ENCODE peak calls at places on chromosomes 2 and 18, in nine cellular contexts. One of them, this sample, is unnamed.

GRCh38 chr2:120999374-121000097 is 263.9 kb downstream of the GLI2 start:
- DNase-seq in amygdala: no peak
- DNase-seq in endothelial cell: no peak
- DNase-seq in stimulated activated CD4-positive, alpha-beta T cell treated with anti-CD3 and anti-CD28 coated beads, Interleukin-2, amount 100 ng/mL, for 48 hours: no peak
- DNase-seq in GM04504: no peak
- DNase-seq in endothelial cell of umbilical vein: no peak
- DNase-seq in progenitor cell of endocrine pancreas: no peak
- DNase-seq in activated CD8-positive, alpha-beta memory T cell treated with anti-CD3 and anti-CD28 coated beads for 4 hours: no peak
- DNase-seq in HCT116: no peak
- DNase-seq in this sample: no peak

GRCh38 chr2:96747061-96747460 is 7.2 kb upstream of the LMAN2L start:
- DNase-seq in endothelial cell: no peak
- DNase-seq in activated CD8-positive, alpha-beta memory T cell treated with anti-CD3 and anti-CD28 coated beads for 4 hours: no peak
- DNase-seq in stimulated activated CD4-positive, alpha-beta T cell treated with anti-CD3 and anti-CD28 coated beads, Interleukin-2, amount 100 ng/mL, for 48 hours: no peak
- DNase-seq in amygdala: no peak
- DNase-seq in GM04504: no peak
- DNase-seq in HCT116: no peak
- DNase-seq in endothelial cell of umbilical vein: no peak
- DNase-seq in progenitor cell of endocrine pancreas: no peak
- DNase-seq in this sample: no peak

GRCh38 chr2:46936566-46936965 is 21.0 kb upstream of the MCFD2 start:
- DNase-seq in progenitor cell of endocrine pancreas: no peak
- DNase-seq in endothelial cell of umbilical vein: no peak
- DNase-seq in amygdala: no peak
- DNase-seq in GM04504: no peak
- DNase-seq in endothelial cell: no peak
- DNase-seq in activated CD8-positive, alpha-beta memory T cell treated with anti-CD3 and anti-CD28 coated beads for 4 hours: no peak
- DNase-seq in HCT116: no peak
- DNase-seq in stimulated activated CD4-positive, alpha-beta T cell treated with anti-CD3 and anti-CD28 coated beads, Interleukin-2, amount 100 ng/mL, for 48 hours: no peak
- DNase-seq in this sample: no peak

GRCh38 chr18:23230688-23231087 is 95.4 kb downstream of the CABLES1 start:
- DNase-seq in progenitor cell of endocrine pancreas: no peak
- DNase-seq in HCT116: no peak
- DNase-seq in activated CD8-positive, alpha-beta memory T cell treated with anti-CD3 and anti-CD28 coated beads for 4 hours: no peak
- DNase-seq in endothelial cell: no peak
- DNase-seq in amygdala: no peak
- DNase-seq in stimulated activated CD4-positive, alpha-beta T cell treated with anti-CD3 and anti-CD28 coated beads, Interleukin-2, amount 100 ng/mL, for 48 hours: no peak
- DNase-seq in GM04504: no peak
- DNase-seq in endothelial cell of umbilical vein: no peak
- DNase-seq in this sample: no peak

GRCh38 chr18:3452750-3453539 is 3.0 kb downstream of the TGIF1 start:
- DNase-seq in endothelial cell: peak
- DNase-seq in HCT116: no peak
- DNase-seq in GM04504: no peak
- DNase-seq in progenitor cell of endocrine pancreas: no peak
- DNase-seq in activated CD8-positive, alpha-beta memory T cell treated with anti-CD3 and anti-CD28 coated beads for 4 hours: no peak
- DNase-seq in stimulated activated CD4-positive, alpha-beta T cell treated with anti-CD3 and anti-CD28 coated beads, Interleukin-2, amount 100 ng/mL, for 48 hours: no peak
- DNase-seq in endothelial cell of umbilical vein: peak
- DNase-seq in amygdala: no peak
- DNase-seq in this sample: peak

GRCh38 chr2:204187513-204188088 is 251.0 kb downstream of the ICOS start:
- DNase-seq in activated CD8-positive, alpha-beta memory T cell treated with anti-CD3 and anti-CD28 coated beads for 4 hours: no peak
- DNase-seq in amygdala: no peak
- DNase-seq in stimulated activated CD4-positive, alpha-beta T cell treated with anti-CD3 and anti-CD28 coated beads, Interleukin-2, amount 100 ng/mL, for 48 hours: no peak
- DNase-seq in endothelial cell: no peak
- DNase-seq in progenitor cell of endocrine pancreas: no peak
- DNase-seq in GM04504: no peak
- DNase-seq in HCT116: no peak
- DNase-seq in endothelial cell of umbilical vein: no peak
- DNase-seq in this sample: no peak

GRCh38 chr2:233017947-233018346 is 4.9 kb upstream of the NGEF start:
- DNase-seq in stimulated activated CD4-positive, alpha-beta T cell treated with anti-CD3 and anti-CD28 coated beads, Interleukin-2, amount 100 ng/mL, for 48 hours: no peak
- DNase-seq in GM04504: no peak
- DNase-seq in endothelial cell of umbilical vein: no peak
- DNase-seq in amygdala: no peak
- DNase-seq in activated CD8-positive, alpha-beta memory T cell treated with anti-CD3 and anti-CD28 coated beads for 4 hours: no peak
- DNase-seq in HCT116: no peak
- DNase-seq in progenitor cell of endocrine pancreas: no peak
- DNase-seq in endothelial cell: no peak
- DNase-seq in this sample: no peak

GRCh38 chr2:233871432-233871831 is 3.2 kb upstream of the MSL3B start:
- DNase-seq in activated CD8-positive, alpha-beta memory T cell treated with anti-CD3 and anti-CD28 coated beads for 4 hours: no peak
- DNase-seq in endothelial cell: no peak
- DNase-seq in progenitor cell of endocrine pancreas: no peak
- DNase-seq in stimulated activated CD4-positive, alpha-beta T cell treated with anti-CD3 and anti-CD28 coated beads, Interleukin-2, amount 100 ng/mL, for 48 hours: no peak
- DNase-seq in HCT116: no peak
- DNase-seq in GM04504: no peak
- DNase-seq in endothelial cell of umbilical vein: no peak
- DNase-seq in amygdala: no peak
- DNase-seq in this sample: no peak

GRCh38 chr2:220068877-220069276 is 441.4 kb downstream of the SLC4A3 start:
- DNase-seq in endothelial cell: no peak
- DNase-seq in endothelial cell of umbilical vein: no peak
- DNase-seq in stimulated activated CD4-positive, alpha-beta T cell treated with anti-CD3 and anti-CD28 coated beads, Interleukin-2, amount 100 ng/mL, for 48 hours: no peak
- DNase-seq in progenitor cell of endocrine pancreas: no peak
- DNase-seq in activated CD8-positive, alpha-beta memory T cell treated with anti-CD3 and anti-CD28 coated beads for 4 hours: no peak
- DNase-seq in GM04504: no peak
- DNase-seq in amygdala: no peak
- DNase-seq in HCT116: no peak
- DNase-seq in this sample: no peak

GRCh38 chr18:49666045-49666444 is 104.2 kb downstream of the LIPG start:
- DNase-seq in activated CD8-positive, alpha-beta memory T cell treated with anti-CD3 and anti-CD28 coated beads for 4 hours: no peak
- DNase-seq in HCT116: no peak
- DNase-seq in endothelial cell of umbilical vein: peak
- DNase-seq in endothelial cell: no peak
- DNase-seq in stimulated activated CD4-positive, alpha-beta T cell treated with anti-CD3 and anti-CD28 coated beads, Interleukin-2, amount 100 ng/mL, for 48 hours: no peak
- DNase-seq in GM04504: no peak
- DNase-seq in amygdala: no peak
- DNase-seq in progenitor cell of endocrine pancreas: no peak
- DNase-seq in this sample: no peak

GRCh38 chr18:10101293-10101701 is 187.5 kb downstream of the VAPA start:
- DNase-seq in HCT116: no peak
- DNase-seq in stimulated activated CD4-positive, alpha-beta T cell treated with anti-CD3 and anti-CD28 coated beads, Interleukin-2, amount 100 ng/mL, for 48 hours: no peak
- DNase-seq in activated CD8-positive, alpha-beta memory T cell treated with anti-CD3 and anti-CD28 coated beads for 4 hours: no peak
- DNase-seq in endothelial cell: no peak
- DNase-seq in progenitor cell of endocrine pancreas: no peak
- DNase-seq in GM04504: no peak
- DNase-seq in amygdala: no peak
- DNase-seq in endothelial cell of umbilical vein: peak
- DNase-seq in this sample: peak

GRCh38 chr2:56688661-56689060 is 504.9 kb downstream of the CCDC85A start:
- DNase-seq in GM04504: no peak
- DNase-seq in progenitor cell of endocrine pancreas: no peak
- DNase-seq in stimulated activated CD4-positive, alpha-beta T cell treated with anti-CD3 and anti-CD28 coated beads, Interleukin-2, amount 100 ng/mL, for 48 hours: no peak
- DNase-seq in activated CD8-positive, alpha-beta memory T cell treated with anti-CD3 and anti-CD28 coated beads for 4 hours: no peak
- DNase-seq in HCT116: no peak
- DNase-seq in amygdala: no peak
- DNase-seq in endothelial cell: no peak
- DNase-seq in endothelial cell of umbilical vein: no peak
- DNase-seq in this sample: no peak

GRCh38 chr2:64866797-64867196 is 122.4 kb upstream of the SLC1A4 start:
- DNase-seq in progenitor cell of endocrine pancreas: no peak
- DNase-seq in amygdala: no peak
- DNase-seq in activated CD8-positive, alpha-beta memory T cell treated with anti-CD3 and anti-CD28 coated beads for 4 hours: no peak
- DNase-seq in endothelial cell: no peak
- DNase-seq in endothelial cell of umbilical vein: no peak
- DNase-seq in HCT116: no peak
- DNase-seq in GM04504: peak
- DNase-seq in stimulated activated CD4-positive, alpha-beta T cell treated with anti-CD3 and anti-CD28 coated beads, Interleukin-2, amount 100 ng/mL, for 48 hours: no peak
- DNase-seq in this sample: peak

GRCh38 chr2:209791151-209791550 is 19.5 kb downstream of the UNC80 start:
- DNase-seq in stimulated activated CD4-positive, alpha-beta T cell treated with anti-CD3 and anti-CD28 coated beads, Interleukin-2, amount 100 ng/mL, for 48 hours: no peak
- DNase-seq in progenitor cell of endocrine pancreas: no peak
- DNase-seq in activated CD8-positive, alpha-beta memory T cell treated with anti-CD3 and anti-CD28 coated beads for 4 hours: no peak
- DNase-seq in HCT116: no peak
- DNase-seq in GM04504: no peak
- DNase-seq in endothelial cell of umbilical vein: no peak
- DNase-seq in amygdala: no peak
- DNase-seq in endothelial cell: no peak
- DNase-seq in this sample: no peak

GRCh38 chr2:75587954-75588587 is 27.3 kb upstream of the EVA1A start:
- DNase-seq in HCT116: no peak
- DNase-seq in activated CD8-positive, alpha-beta memory T cell treated with anti-CD3 and anti-CD28 coated beads for 4 hours: no peak
- DNase-seq in amygdala: no peak
- DNase-seq in stimulated activated CD4-positive, alpha-beta T cell treated with anti-CD3 and anti-CD28 coated beads, Interleukin-2, amount 100 ng/mL, for 48 hours: no peak
- DNase-seq in GM04504: peak
- DNase-seq in endothelial cell: no peak
- DNase-seq in progenitor cell of endocrine pancreas: no peak
- DNase-seq in endothelial cell of umbilical vein: no peak
- DNase-seq in this sample: peak

GRCh38 chr2:39542523-39542922 is 105.4 kb upstream of the MAP4K3 start:
- DNase-seq in endothelial cell of umbilical vein: no peak
- DNase-seq in progenitor cell of endocrine pancreas: no peak
- DNase-seq in HCT116: no peak
- DNase-seq in endothelial cell: no peak
- DNase-seq in GM04504: no peak
- DNase-seq in activated CD8-positive, alpha-beta memory T cell treated with anti-CD3 and anti-CD28 coated beads for 4 hours: no peak
- DNase-seq in stimulated activated CD4-positive, alpha-beta T cell treated with anti-CD3 and anti-CD28 coated beads, Interleukin-2, amount 100 ng/mL, for 48 hours: no peak
- DNase-seq in amygdala: no peak
- DNase-seq in this sample: no peak

GRCh38 chr2:152171733-152172132 is 3.8 kb downstream of the STAM2 start:
- DNase-seq in GM04504: no peak
- DNase-seq in progenitor cell of endocrine pancreas: no peak
- DNase-seq in endothelial cell of umbilical vein: peak
- DNase-seq in stimulated activated CD4-positive, alpha-beta T cell treated with anti-CD3 and anti-CD28 coated beads, Interleukin-2, amount 100 ng/mL, for 48 hours: no peak
- DNase-seq in HCT116: no peak
- DNase-seq in activated CD8-positive, alpha-beta memory T cell treated with anti-CD3 and anti-CD28 coated beads for 4 hours: no peak
- DNase-seq in endothelial cell: no peak
- DNase-seq in amygdala: no peak
- DNase-seq in this sample: no peak

GRCh38 chr2:19767876-19768275 is 133.9 kb downstream of the TTC32 start:
- DNase-seq in amygdala: no peak
- DNase-seq in endothelial cell of umbilical vein: no peak
- DNase-seq in endothelial cell: no peak
- DNase-seq in activated CD8-positive, alpha-beta memory T cell treated with anti-CD3 and anti-CD28 coated beads for 4 hours: no peak
- DNase-seq in progenitor cell of endocrine pancreas: no peak
- DNase-seq in GM04504: no peak
- DNase-seq in stimulated activated CD4-positive, alpha-beta T cell treated with anti-CD3 and anti-CD28 coated beads, Interleukin-2, amount 100 ng/mL, for 48 hours: no peak
- DNase-seq in HCT116: no peak
- DNase-seq in this sample: no peak

GRCh38 chr2:216985658-216986141 is 125.8 kb upstream of the TNP1 start:
- DNase-seq in endothelial cell of umbilical vein: no peak
- DNase-seq in stimulated activated CD4-positive, alpha-beta T cell treated with anti-CD3 and anti-CD28 coated beads, Interleukin-2, amount 100 ng/mL, for 48 hours: no peak
- DNase-seq in HCT116: no peak
- DNase-seq in endothelial cell: no peak
- DNase-seq in GM04504: no peak
- DNase-seq in progenitor cell of endocrine pancreas: no peak
- DNase-seq in activated CD8-positive, alpha-beta memory T cell treated with anti-CD3 and anti-CD28 coated beads for 4 hours: no peak
- DNase-seq in amygdala: no peak
- DNase-seq in this sample: no peak

GRCh38 chr18:25039781-25040180 is 312.2 kb downstream of the ZNF521 start:
- DNase-seq in progenitor cell of endocrine pancreas: no peak
- DNase-seq in activated CD8-positive, alpha-beta memory T cell treated with anti-CD3 and anti-CD28 coated beads for 4 hours: no peak
- DNase-seq in endothelial cell: no peak
- DNase-seq in HCT116: no peak
- DNase-seq in GM04504: no peak
- DNase-seq in amygdala: no peak
- DNase-seq in stimulated activated CD4-positive, alpha-beta T cell treated with anti-CD3 and anti-CD28 coated beads, Interleukin-2, amount 100 ng/mL, for 48 hours: no peak
- DNase-seq in endothelial cell of umbilical vein: no peak
- DNase-seq in this sample: no peak